ENCODE peak calls at places on chromosomes 5 and 9, in nine cellular contexts. Y, U, D, V, R, I, J, Q and P are unnamed samples.

GRCh38 chr5:35811108-35811741 is 45.5 kb upstream of the IL7R start:
- DNase-seq in Y (no peak), U (no peak), D (peak; percentile 26), J (no peak), R (no peak), I (peak; percentile 59), V (no peak), Q (peak; percentile 79), P (no peak)

GRCh38 chr9:37329576-37329975 is 92.9 kb upstream of the GRHPR start:
- DNase-seq in V (no peak), J (no peak), U (no peak), R (no peak), Q (peak; percentile 28), D (no peak), Y (no peak), I (peak; percentile 54), P (no peak)

GRCh38 chr9:126980231-126980630 is 65.6 kb downstream of the RALGPS1 start:
- DNase-seq in R (no peak), U (no peak), D (no peak), Y (peak; percentile 76), I (no peak), Q (no peak), J (no peak), V (no peak), P (no peak)

GRCh38 chr9:122180633-122181032 is 20.9 kb downstream of the MORN5 start:
- DNase-seq in R (no peak), D (peak; percentile 64), V (no peak), Q (peak; percentile 89), J (no peak), Y (peak; percentile 95), I (no peak), U (no peak), P (peak; percentile 29)

GRCh38 chr9:97714435-97714834 is 17.3 kb upstream of the XPA start:
- DNase-seq in D (no peak), Q (peak; percentile 73), R (no peak), V (no peak), U (no peak), Y (peak; percentile 74), J (no peak), I (no peak), P (peak; percentile 70)

GRCh38 chr5:5658226-5658625 is 235.7 kb downstream of the ICE1 start:
- DNase-seq in Y (peak; percentile 75), D (no peak), R (peak; percentile 24), U (no peak), V (no peak), J (peak; percentile 81), I (peak; percentile 49), Q (no peak), P (peak; percentile 3)

GRCh38 chr9:22528485-22528884 is 81.9 kb downstream of the DMRTA1 start:
- DNase-seq in I (no peak), U (no peak), V (no peak), J (no peak), Y (no peak), R (no peak), D (no peak), Q (peak; percentile 0), P (no peak)

GRCh38 chr9:69204378-69204777 is 30.3 kb downstream of the TJP2 start:
- DNase-seq in Y (no peak), V (no peak), J (no peak), I (no peak), R (no peak), U (no peak), D (no peak), Q (peak; percentile 68), P (no peak)

GRCh38 chr5:177496111-177497010 is 1.0 kb downstream of the PDLIM7 start:
- DNase-seq in U (no peak), Q (peak; percentile 91), D (no peak), Y (peak; percentile 97), J (peak; percentile 93), I (peak; percentile 60), R (peak; percentile 86), V (no peak), P (no peak)

GRCh38 chr9:36961568-36962360 is 72.3 kb downstream of the PAX5 start:
- DNase-seq in Q (no peak), R (no peak), U (no peak), V (no peak), Y (no peak), J (no peak), I (no peak), D (no peak), P (no peak)

GRCh38 chr9:114288233-114289051 is 34.5 kb upstream of the ORM1 start:
- DNase-seq in U (no peak), J (peak; percentile 62), V (no peak), I (peak; percentile 43), D (no peak), R (peak; percentile 17), Q (peak; percentile 46), Y (peak; percentile 77), P (no peak)

GRCh38 chr9:3205421-3206095 is 320.2 kb downstream of the RFX3 start:
- DNase-seq in Y (no peak), I (no peak), Q (no peak), J (no peak), V (no peak), D (no peak), U (no peak), R (no peak), P (no peak)

GRCh38 chr5:42655982-42656660 is 100.5 kb upstream of the CCDC152 start:
- DNase-seq in Y (no peak), J (no peak), V (no peak), Q (peak; percentile 41), I (no peak), U (no peak), R (no peak), D (peak; percentile 10), P (peak; percentile 26)

GRCh38 chr5:170477906-170478305 is 25.9 kb upstream of the KCNIP1 start:
- DNase-seq in V (no peak), D (no peak), J (no peak), R (no peak), U (no peak), I (no peak), Q (no peak), Y (no peak), P (no peak)

GRCh38 chr5:103703617-103704016 is 141.0 kb upstream of the NUDT12 start:
- DNase-seq in J (no peak), R (no peak), D (no peak), Q (no peak), V (no peak), U (no peak), I (no peak), Y (no peak), P (no peak)

GRCh38 chr5:131259326-131259725 is 4.5 kb upstream of the CDC42SE2 start:
- DNase-seq in J (no peak), Y (peak; percentile 69), R (no peak), I (no peak), V (no peak), D (no peak), Q (no peak), U (no peak), P (no peak)

GRCh38 chr5:56206126-56206525 is 27.0 kb downstream of the ANKRD55 start:
- DNase-seq in D (peak; percentile 28), U (no peak), R (no peak), Q (peak; percentile 59), V (no peak), J (no peak), Y (peak; percentile 66), I (no peak), P (no peak)

GRCh38 chr9:5587024-5587423 is 41.9 kb upstream of the RIC1 start:
- DNase-seq in Q (peak; percentile 44), I (no peak), R (no peak), V (no peak), J (no peak), Y (peak; percentile 68), D (peak; percentile 70), U (no peak), P (peak; percentile 59)

GRCh38 chr9:84153885-84154284 is 173.3 kb downstream of the RMI1 start:
- DNase-seq in Q (peak; percentile 74), V (no peak), D (peak; percentile 31), R (no peak), J (no peak), I (no peak), U (no peak), Y (no peak), P (no peak)

GRCh38 chr5:8685704-8686103 is 816.8 kb downstream of the MTRR start:
- DNase-seq in Y (no peak), R (no peak), J (no peak), U (no peak), V (no peak), Q (no peak), I (no peak), D (no peak), P (no peak)

GRCh38 chr9:114784721-114785253 is 21.1 kb downstream of the TNFSF15 start:
- DNase-seq in R (no peak), V (no peak), Y (no peak), Q (peak; percentile 28), D (no peak), U (no peak), J (no peak), I (no peak), P (no peak)

GRCh38 chr5:74581988-74582365 is 58.6 kb downstream of the ENC1 start:
- DNase-seq in J (no peak), Q (no peak), R (no peak), D (no peak), U (no peak), I (peak; percentile 65), Y (no peak), V (no peak), P (no peak)

GRCh38 chr5:129245489-129245888 is 150.9 kb downstream of the ISOC1 start:
- DNase-seq in V (no peak), U (no peak), I (no peak), R (no peak), Y (no peak), J (no peak), Q (peak; percentile 16), D (no peak), P (no peak)

GRCh38 chr5:91885291-91886265 is 502.5 kb upstream of the ARRDC3 start:
- DNase-seq in Y (no peak), J (no peak), U (no peak), V (no peak), I (no peak), Q (no peak), D (no peak), R (no peak), P (no peak)

GRCh38 chr5:150645070-150645700 is 4.7 kb downstream of the SYNPO start:
- DNase-seq in R (peak; percentile 87), Y (peak; percentile 95), V (no peak), U (no peak), D (no peak), J (peak; percentile 81), I (no peak), Q (peak; percentile 89), P (no peak)

GRCh38 chr5:133275631-133276030 is 223.8 kb downstream of the HSPA4 start:
- DNase-seq in U (no peak), D (no peak), I (no peak), V (no peak), R (no peak), Y (no peak), J (no peak), Q (no peak), P (no peak)

GRCh38 chr5:17238521-17239041 is 21.1 kb downstream of the BASP1 start:
- DNase-seq in R (no peak), U (no peak), I (no peak), Y (peak; percentile 78), V (no peak), Q (peak; percentile 76), J (no peak), D (no peak), P (no peak)

GRCh38 chr9:91374939-91375338 is 13.2 kb upstream of the AUH start:
- DNase-seq in J (no peak), I (no peak), Y (peak; percentile 61), D (no peak), R (no peak), U (no peak), Q (peak; percentile 80), V (no peak), P (no peak)

GRCh38 chr9:95084254-95084934 is 233.1 kb downstream of the FANCC start:
- DNase-seq in D (no peak), Q (no peak), R (no peak), I (peak; percentile 39), U (no peak), V (no peak), Y (peak; percentile 81), J (no peak), P (no peak)

GRCh38 chr5:65874241-65874640 is 52.1 kb upstream of the ERBIN start:
- DNase-seq in R (no peak), D (peak; percentile 36), V (no peak), Q (no peak), U (no peak), I (no peak), Y (no peak), J (no peak), P (no peak)

GRCh38 chr5:16313761-16314160 is 134.2 kb upstream of the MARCHF11 start:
- DNase-seq in Y (no peak), V (no peak), I (no peak), U (no peak), Q (no peak), R (no peak), J (no peak), D (no peak), P (no peak)